ENCODE peak calls at places on chromosome 21, in ten cellular contexts. Q, E, N, J, I, R, W, H, C and L are unnamed samples.

GRCh38 chr21:22096314-22096713 is 1098.1 kb downstream of the NCAM2 start:
- DNase-seq in Q (no peak), E (no peak), N (no peak), J (no peak), I (no peak), R (no peak), W (no peak), H (no peak), C (no peak), L (no peak)

GRCh38 chr21:16535100-16535418 is 805.3 kb downstream of the USP25 start:
- DNase-seq in Q (peak; percentile 38), E (peak; percentile 55), N (no peak), J (peak; percentile 93), I (peak; percentile 85), R (no peak), W (no peak), H (no peak), C (peak; percentile 30), L (no peak)

GRCh38 chr21:19468981-19469715 is 1065.6 kb upstream of the TMPRSS15 start:
- DNase-seq in Q (no peak), E (no peak), N (no peak), J (no peak), I (no peak), R (no peak), W (no peak), H (no peak), C (no peak), L (no peak)

GRCh38 chr21:45067462-45068285 is 6.7 kb upstream of the ADARB1 start:
- DNase-seq in Q (no peak), E (no peak), N (no peak), J (no peak), I (no peak), R (no peak), W (no peak), H (no peak), C (no peak), L (no peak)

GRCh38 chr21:26845066-26845749 is at the start of gene ADAMTS1:
- DNase-seq in Q (peak; percentile 80), E (peak; percentile 92), N (peak; percentile 88), J (peak; percentile 91), I (peak; percentile 95), R (peak; percentile 93), W (no peak), H (peak; percentile 43), C (peak; percentile 76), L (peak; percentile 95)

GRCh38 chr21:37082856-37083611 is 10.0 kb downstream of the TTC3 start:
- DNase-seq in Q (no peak), E (no peak), N (no peak), J (no peak), I (no peak), R (no peak), W (no peak), H (no peak), C (no peak), L (no peak)

GRCh38 chr21:26550357-26550756 is 22.7 kb downstream of the CYYR1 start:
- DNase-seq in Q (no peak), E (no peak), N (no peak), J (no peak), I (no peak), R (no peak), W (no peak), H (no peak), C (no peak), L (no peak)

GRCh38 chr21:37915516-37915915 is 741 bp downstream of the KCNJ6 start:
- DNase-seq in Q (no peak), E (no peak), N (peak; percentile 43), J (no peak), I (no peak), R (peak; percentile 23), W (no peak), H (no peak), C (no peak), L (no peak)

GRCh38 chr21:34043333-34043732 is 30.0 kb upstream of the MRPS6 start:
- DNase-seq in Q (no peak), E (no peak), N (no peak), J (no peak), I (no peak), R (no peak), W (no peak), H (no peak), C (no peak), L (no peak)

GRCh38 chr21:34037009-34037408 is 36.4 kb upstream of the MRPS6 start:
- DNase-seq in Q (no peak), E (no peak), N (no peak), J (no peak), I (no peak), R (no peak), W (no peak), H (no peak), C (no peak), L (no peak)

GRCh38 chr21:34042735-34043134 is 30.6 kb upstream of the MRPS6 start:
- DNase-seq in Q (no peak), E (no peak), N (no peak), J (no peak), I (no peak), R (no peak), W (no peak), H (no peak), C (no peak), L (no peak)

GRCh38 chr21:34037446-34037845 is 35.9 kb upstream of the MRPS6 start:
- DNase-seq in Q (no peak), E (peak; percentile 75), N (no peak), J (peak; percentile 63), I (no peak), R (no peak), W (no peak), H (no peak), C (no peak), L (no peak)

DNA sequence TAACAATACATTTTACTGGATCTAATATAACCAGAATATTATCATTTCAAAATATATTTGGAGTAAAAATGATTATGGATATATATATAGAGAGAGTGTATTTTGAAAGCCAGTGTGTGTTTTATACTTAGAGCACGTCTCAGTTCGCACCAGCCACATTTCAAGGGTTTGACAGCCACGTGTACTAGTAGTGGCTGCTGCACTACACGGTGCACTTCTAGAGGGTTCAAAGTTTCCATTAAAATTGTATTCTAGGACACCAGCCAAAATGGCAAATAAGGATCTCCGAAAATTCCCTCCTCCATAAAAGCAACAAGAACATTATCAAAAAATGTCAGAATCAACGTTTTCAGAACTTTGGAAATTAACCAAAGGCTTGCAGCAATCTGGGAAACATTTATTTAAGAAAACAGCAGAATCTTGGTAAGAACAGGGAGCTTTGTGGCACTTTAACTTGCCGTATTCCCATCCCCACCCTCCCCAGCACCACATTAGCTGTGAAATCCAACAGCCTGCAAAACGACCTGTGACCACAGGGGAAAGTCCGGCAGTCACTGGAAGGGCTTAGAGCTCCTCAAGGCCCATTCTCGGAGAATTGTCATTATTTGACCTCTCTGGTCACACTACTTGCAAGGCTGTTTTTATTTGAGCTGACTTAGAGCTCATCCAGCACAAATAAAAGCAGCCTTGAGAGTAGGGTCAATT is 33.5 kb upstream of the MRPS6 start:
- DNase-seq in Q (no peak), E (no peak), N (no peak), J (no peak), I (no peak), R (no peak), W (no peak), H (no peak), C (no peak), L (no peak)
- TF ChIP-seq CTCF in Q (no peak), E (no peak), N (no peak), J (no peak), I (no peak), R (no peak), W (no peak), H (no peak), C (no peak), L (peak; percentile 45)

GRCh38 chr21:41876928-41877652 is 2.1 kb downstream of the PRDM15 start:
- DNase-seq in Q (no peak), E (no peak), N (no peak), J (no peak), I (no peak), R (no peak), W (no peak), H (no peak), C (no peak), L (no peak)
- TF ChIP-seq CTCF in Q (no peak), E (no peak), N (no peak), J (no peak), I (no peak), R (no peak), W (peak; percentile 33), H (peak; percentile 16), C (no peak), L (no peak)

GRCh38 chr21:42522271-42522670 is 8.6 kb downstream of the SLC37A1 start:
- DNase-seq in Q (no peak), E (no peak), N (no peak), J (no peak), I (no peak), R (no peak), W (no peak), H (no peak), C (no peak), L (no peak)

GRCh38 chr21:42521384-42521783 is 7.7 kb downstream of the SLC37A1 start:
- DNase-seq in Q (no peak), E (no peak), N (no peak), J (no peak), I (no peak), R (no peak), W (no peak), H (no peak), C (no peak), L (no peak)

GRCh38 chr21:42522771-42523170 is 9.1 kb downstream of the SLC37A1 start:
- DNase-seq in Q (no peak), E (no peak), N (no peak), J (no peak), I (no peak), R (no peak), W (no peak), H (no peak), C (no peak), L (no peak)

GRCh38 chr21:42521805-42522204 is 8.2 kb downstream of the SLC37A1 start:
- DNase-seq in Q (no peak), E (no peak), N (no peak), J (no peak), I (no peak), R (no peak), W (no peak), H (no peak), C (no peak), L (no peak)

DNA sequence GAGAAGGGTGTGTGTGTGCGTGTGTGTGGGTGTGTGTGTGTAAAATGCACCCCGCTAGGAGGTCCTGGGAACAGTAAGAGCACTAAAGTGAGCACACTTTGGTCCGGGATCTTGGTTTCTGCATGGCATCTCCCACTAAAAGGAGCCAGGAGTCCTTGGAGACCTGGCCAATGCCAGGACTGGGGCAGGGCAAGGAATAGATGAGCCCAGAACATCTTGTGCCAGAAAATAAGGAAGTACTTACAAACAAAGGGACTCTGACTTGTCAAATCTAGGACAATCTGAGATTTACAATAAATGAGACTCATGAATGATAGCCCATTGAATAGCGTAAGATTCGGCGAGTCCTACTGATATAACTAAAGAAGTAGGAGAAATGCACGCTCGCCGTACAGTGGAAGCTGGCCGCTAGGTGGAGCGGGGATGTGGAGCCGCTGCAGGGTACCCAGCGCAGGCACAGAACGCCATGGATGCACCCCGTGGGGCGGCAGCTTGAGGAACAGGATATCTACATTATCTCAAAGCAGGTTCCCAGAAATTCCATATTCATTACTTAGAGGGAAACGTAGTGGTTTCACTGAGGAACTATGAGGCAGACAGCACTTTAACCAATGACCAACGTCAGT is 7.1 kb downstream of the SLC37A1 start:
- DNase-seq in Q (no peak), E (no peak), N (peak; percentile 71), J (no peak), I (no peak), R (peak; percentile 58), W (no peak), H (no peak), C (no peak), L (no peak)
- TF ChIP-seq CTCF in Q (no peak), E (no peak), N (no peak), J (peak; percentile 34), I (no peak), R (peak; percentile 53), W (no peak), H (no peak), C (no peak), L (peak; percentile 66)

GRCh38 chr21:43981871-43982210 is 30.3 kb upstream of the TRAPPC10 start:
- DNase-seq in Q (no peak), E (no peak), N (no peak), J (no peak), I (no peak), R (no peak), W (no peak), H (no peak), C (no peak), L (no peak)

GRCh38 chr21:43978060-43978459 is 34.0 kb upstream of the TRAPPC10 start:
- DNase-seq in Q (no peak), E (no peak), N (no peak), J (no peak), I (no peak), R (no peak), W (no peak), H (no peak), C (no peak), L (no peak)

GRCh38 chr21:43981151-43981870 is 30.8 kb upstream of the TRAPPC10 start:
- DNase-seq in Q (no peak), E (no peak), N (no peak), J (no peak), I (no peak), R (no peak), W (no peak), H (no peak), C (no peak), L (no peak)

GRCh38 chr21:43982489-43983078 is 29.5 kb upstream of the TRAPPC10 start:
- DNase-seq in Q (no peak), E (no peak), N (no peak), J (no peak), I (no peak), R (no peak), W (no peak), H (no peak), C (no peak), L (no peak)

GRCh38 chr21:43979654-43980053 is 32.5 kb upstream of the TRAPPC10 start:
- DNase-seq in Q (no peak), E (no peak), N (no peak), J (no peak), I (no peak), R (no peak), W (no peak), H (no peak), C (no peak), L (no peak)
- TF ChIP-seq CTCF in Q (no peak), E (peak; percentile 11), N (no peak), J (peak; percentile 8), I (no peak), R (no peak), W (no peak), H (no peak), C (no peak), L (no peak)